ENCODE peak calls at places on chromosomes 2 and 18, in five cellular contexts. O is ovary, Z is left lung, R is uterus, L is mammary epithelial cell. W is an unnamed sample. For H3K36me3 and H3K4me1, the result is how much of the 10 kb centered on the place peaks cover.

GRCh38 chr2:40041983-40042382 is 262.9 kb upstream of the THUMPD2 start:
- DNase-seq in Z (no peak), O (no peak), L (peak), R (no peak), W (peak)

GRCh38 chr2:85737481-85737880 is 16.3 kb upstream of the ATOH8 start:
- DNase-seq in Z (no peak), L (peak), R (peak), O (peak), W (peak)

GRCh38 chr18:79597176-79598045 is 82.2 kb upstream of the CTDP1 start:
- DNase-seq in R (peak), O (peak), L (no peak), Z (peak), W (no peak)

GRCh38 chr2:191202881-191203397 is 42.3 kb upstream of the MYO1B start:
- DNase-seq in L (peak), R (no peak), O (no peak), Z (no peak), W (peak)

GRCh38 chr2:118737690-118738089 is 109.8 kb downstream of the EN1 start:
- DNase-seq in Z (no peak), O (no peak), R (no peak), L (no peak), W (no peak)

GRCh38 chr2:122543815-122544214 is 788.4 kb downstream of the TSN start:
- DNase-seq in Z (no peak), O (no peak), R (no peak), L (peak), W (no peak)

GRCh38 chr2:119436993-119437772 is 5.5 kb downstream of the TMEM37 start:
- DNase-seq in Z (no peak), L (no peak), R (no peak), O (no peak), W (no peak)

GRCh38 chr2:201839727-201840126 is 33.4 kb downstream of the CDK15 start:
- DNase-seq in R (no peak), Z (no peak), O (no peak), L (no peak), W (no peak)

GRCh38 chr2:38187416-38188127 is 111.6 kb upstream of the CYP1B1 start:
- DNase-seq in L (peak), R (peak), O (peak), Z (peak), W (peak)

GRCh38 chr2:26542194-26542455 is 64.2 kb upstream of the OTOF start:
- DNase-seq in L (no peak), Z (no peak), O (no peak), R (no peak), W (peak)

GRCh38 chr2:122077771-122078170 is 322.3 kb downstream of the TSN start:
- DNase-seq in O (no peak), L (no peak), R (no peak), Z (no peak), W (no peak)

GRCh38 chr2:101855776-101856175 is 136.0 kb upstream of the IL1R2 start:
- DNase-seq in Z (no peak), O (no peak), L (no peak), R (no peak), W (no peak)
- H3K36me3 ChIP-seq in Z (under half), O (under half), L (under half), R (under half), W (under half)

GRCh38 chr2:160735696-160736095 is 242.1 kb upstream of the RBMS1 start:
- DNase-seq in Z (no peak), R (no peak), O (no peak), L (no peak), W (no peak)

GRCh38 chr2:160736148-160736547 is 242.5 kb upstream of the RBMS1 start:
- DNase-seq in L (no peak), R (no peak), O (no peak), Z (no peak), W (no peak)

GRCh38 chr2:160741271-160741670 is 247.7 kb upstream of the RBMS1 start:
- DNase-seq in Z (no peak), R (no peak), L (no peak), O (no peak), W (no peak)

GRCh38 chr2:160737247-160737646 is 243.6 kb upstream of the RBMS1 start:
- DNase-seq in R (no peak), Z (no peak), O (no peak), L (no peak), W (no peak)

DNA sequence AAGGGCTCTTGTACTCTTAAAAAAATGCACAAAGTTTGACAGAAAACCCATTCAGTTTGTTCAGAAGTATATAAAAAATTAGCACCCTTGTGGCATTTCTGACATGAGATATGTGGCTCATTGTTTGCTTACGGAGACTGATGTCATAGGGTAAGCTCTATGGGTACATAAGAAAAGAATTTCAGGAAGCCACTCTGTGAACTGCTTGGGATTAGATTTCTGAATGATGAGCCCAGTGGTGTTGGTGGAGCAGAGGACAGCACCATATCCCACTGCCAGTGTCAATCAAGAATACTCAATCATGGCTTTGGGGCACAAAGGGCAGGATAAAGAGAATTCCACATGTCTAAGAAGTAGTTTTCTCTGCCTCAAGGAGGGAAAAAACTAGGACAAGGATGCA is 243.0 kb upstream of the RBMS1 start:
- DNase-seq in L (no peak), Z (no peak), R (no peak), O (no peak), W (no peak)
- TF ChIP-seq CTCF in L (no peak), Z (no peak), R (no peak), O (no peak), W (no peak)

GRCh38 chr2:69620870-69621269 is 22.7 kb downstream of the AAK1 start:
- DNase-seq in L (no peak), O (no peak), Z (no peak), R (no peak), W (no peak)

GRCh38 chr2:69619725-69620124 is 23.8 kb downstream of the AAK1 start:
- DNase-seq in R (no peak), Z (no peak), O (no peak), L (no peak), W (no peak)

GRCh38 chr2:69623236-69623635 is 20.3 kb downstream of the AAK1 start:
- DNase-seq in R (no peak), L (no peak), O (no peak), Z (no peak), W (no peak)

GRCh38 chr2:69624153-69624552 is 19.4 kb downstream of the AAK1 start:
- DNase-seq in L (no peak), R (no peak), O (no peak), Z (no peak), W (no peak)

GRCh38 chr2:69621440-69621839 is 22.1 kb downstream of the AAK1 start:
- DNase-seq in L (no peak), Z (no peak), O (no peak), R (no peak), W (no peak)
- H3K4me1 ChIP-seq in L (under half), Z (under half), O (under half), R (under half), W (under half)

GRCh38 chr2:10796703-10797102 is 15.9 kb downstream of the PDIA6 start:
- DNase-seq in R (no peak), Z (no peak), L (no peak), O (no peak), W (no peak)

GRCh38 chr2:10798783-10799182 is 13.8 kb downstream of the PDIA6 start:
- DNase-seq in L (no peak), Z (no peak), O (no peak), R (no peak), W (no peak)

GRCh38 chr2:10795508-10796046 is 17.0 kb downstream of the PDIA6 start:
- DNase-seq in O (no peak), Z (no peak), R (no peak), L (no peak), W (no peak)

GRCh38 chr2:10794891-10795290 is 17.7 kb downstream of the PDIA6 start:
- DNase-seq in O (no peak), R (no peak), Z (no peak), L (no peak), W (no peak)

GRCh38 chr2:10800163-10800562 is 12.4 kb downstream of the PDIA6 start:
- DNase-seq in O (no peak), Z (no peak), R (no peak), L (no peak), W (no peak)
- H3K36me3 ChIP-seq in O (under half), Z (under half), R (under half), L (under half), W (under half)

GRCh38 chr2:108928660-108929377 is 60.2 kb downstream of the EDAR start:
- DNase-seq in R (no peak), L (no peak), O (no peak), Z (no peak), W (no peak)
- TF ChIP-seq CTCF in R (no peak), L (no peak), O (no peak), Z (no peak), W (no peak)

GRCh38 chr2:218006741-218007140 is 3.9 kb upstream of the TNS1 start:
- DNase-seq in O (no peak), R (peak), Z (no peak), L (no peak), W (no peak)
- H3K4me1 ChIP-seq in O (under half), R (under half), Z (under half), L (under half), W (under half)

DNA sequence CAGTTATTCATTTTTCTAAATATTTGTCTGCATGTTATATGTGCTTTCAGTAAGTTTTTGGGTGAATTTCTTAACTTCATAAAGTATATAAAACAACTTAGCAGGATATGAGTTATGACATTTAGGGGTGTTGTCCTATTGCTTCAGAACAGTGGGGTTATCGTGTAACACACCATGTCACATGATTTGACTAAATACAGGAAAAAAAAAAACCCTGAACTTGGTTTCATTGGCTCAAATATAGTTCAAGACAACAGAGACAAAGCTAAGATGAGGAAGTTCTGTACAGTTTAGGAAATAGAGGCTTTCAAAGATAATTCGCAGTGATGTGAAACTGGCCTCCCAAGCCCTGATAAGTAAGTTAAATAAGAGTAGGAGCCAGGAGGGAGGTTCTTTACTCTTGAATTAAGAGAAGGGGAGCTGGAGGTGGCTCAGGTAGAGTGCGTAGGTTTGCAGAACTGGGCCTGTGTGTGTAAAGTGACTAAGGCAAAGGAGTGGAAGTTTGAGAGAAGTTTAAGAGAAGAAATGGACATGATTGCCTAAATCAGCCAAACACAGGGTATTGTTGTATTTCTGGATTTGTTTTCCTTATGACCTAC is 53.9 kb downstream of the LIMS1 start:
- DNase-seq in O (no peak), L (peak), R (no peak), Z (no peak), W (no peak)
- H3K36me3 ChIP-seq in O (under half), L (under half), R (under half), Z (under half), W (under half)

DNA sequence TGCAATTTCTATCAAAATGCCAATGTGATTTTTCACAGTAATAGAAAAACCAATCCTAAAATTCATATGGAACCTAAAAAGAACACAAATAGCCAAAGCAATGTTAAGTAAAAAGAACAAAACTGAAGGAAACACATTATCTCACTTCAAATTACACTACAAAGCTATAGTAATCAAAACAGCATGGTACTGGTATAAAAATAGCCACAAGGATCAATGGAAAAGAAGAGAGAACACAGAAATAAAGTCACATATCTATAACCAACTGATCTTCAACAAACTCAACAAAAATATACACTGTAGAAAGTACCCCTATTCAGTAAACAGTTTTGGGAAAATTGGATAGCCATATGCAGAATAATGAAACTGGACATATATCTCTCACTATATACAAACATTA is 252.2 kb upstream of the CYP26B1 start:
- DNase-seq in L (no peak), R (no peak), O (no peak), Z (no peak), W (no peak)
- TF ChIP-seq CTCF in L (no peak), R (no peak), O (no peak), Z (no peak), W (no peak)

GRCh38 chr2:178480227-178481181 is at the start of gene PLEKHA3:
- DNase-seq in O (peak), L (peak), R (peak), Z (peak), W (peak)
- H3K4me1 ChIP-seq in O (under half), L (under half), R (under half), Z (under half), W (half or more)

GRCh38 chr2:233455491-233455890 is 101.2 kb downstream of the DGKD start:
- DNase-seq in O (no peak), R (no peak), L (no peak), Z (peak), W (no peak)

GRCh38 chr2:233453916-233454315 is 99.6 kb downstream of the DGKD start:
- DNase-seq in L (no peak), O (no peak), R (no peak), Z (no peak), W (no peak)

GRCh38 chr2:233453111-233453915 is 99.0 kb downstream of the DGKD start:
- DNase-seq in R (no peak), L (no peak), O (peak), Z (peak), W (no peak)

GRCh38 chr2:233456111-233456510 is 101.8 kb downstream of the DGKD start:
- DNase-seq in R (no peak), L (no peak), O (no peak), Z (peak), W (no peak)

DNA sequence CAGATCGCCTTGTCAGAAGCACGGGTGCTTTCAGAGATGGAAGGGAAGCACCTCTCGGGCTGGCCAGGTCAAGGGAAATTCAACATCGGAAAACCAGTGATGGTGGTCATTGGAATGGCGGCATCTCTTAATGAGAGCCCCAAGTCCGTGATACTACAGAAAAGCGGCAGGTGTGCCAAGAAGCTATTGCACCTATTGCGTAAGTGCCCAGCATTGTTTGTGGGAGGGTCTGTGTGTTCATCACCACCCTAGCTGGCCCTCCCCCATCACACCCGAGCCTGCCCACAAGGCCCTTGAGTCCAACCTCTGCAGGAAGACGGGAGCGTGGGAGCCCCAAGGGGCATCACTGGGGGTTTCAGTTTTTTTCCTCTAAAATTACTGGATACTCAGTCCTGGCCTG is 100.7 kb downstream of the DGKD start:
- DNase-seq in L (no peak), O (peak), R (no peak), Z (peak), W (no peak)
- H3K36me3 ChIP-seq in L (under half), O (under half), R (under half), Z (under half), W (under half)